ENCODE peak calls at places on chromosome 5, in four cellular contexts. A is astrocyte of the spinal cord, L is cardiac muscle cell, Q is cardiac fibroblast. Y is an unnamed sample.

GRCh38 chr5:5483350-5483749 is 60.9 kb downstream of the ICE1 start:
- DNase-seq in L (no peak), A (no peak), Q (no peak), Y (no peak)

GRCh38 chr5:95873351-95873750 is 50.8 kb upstream of the GLRX start:
- DNase-seq in L (no peak), A (no peak), Q (no peak), Y (no peak)

GRCh38 chr5:36164461-36164860 is 12.6 kb downstream of the SKP2 start:
- DNase-seq in Q (no peak), A (no peak), L (no peak), Y (no peak)

GRCh38 chr5:11046160-11046559 is 285.1 kb upstream of the DAP start:
- DNase-seq in A (no peak), Q (no peak), L (no peak), Y (no peak)

GRCh38 chr5:142472306-142472951 is 147.6 kb upstream of the SPRY4 start:
- DNase-seq in L (peak; percentile 77), A (peak; percentile 86), Q (peak; percentile 78), Y (no peak)

GRCh38 chr5:173301695-173302545 is 26.3 kb downstream of the STC2 start:
- DNase-seq in A (no peak), L (peak; percentile 48), Q (no peak), Y (no peak)

GRCh38 chr5:80254767-80255424 is 952 bp downstream of the SERINC5 start:
- DNase-seq in Q (peak; percentile 25), A (peak; percentile 49), L (peak; percentile 24), Y (no peak)

GRCh38 chr5:150815010-150815409 is 31.3 kb upstream of the IRGM start:
- DNase-seq in A (no peak), Q (no peak), L (no peak), Y (peak; percentile 58)

GRCh38 chr5:168818586-168818985 is 239.4 kb upstream of the PANK3 start:
- DNase-seq in A (no peak), L (no peak), Q (no peak), Y (no peak)

GRCh38 chr5:139639619-139640431 is 8.3 kb upstream of the CXXC5 start:
- DNase-seq in L (no peak), Q (no peak), A (no peak), Y (no peak)

GRCh38 chr5:72452515-72453259 is 54.5 kb downstream of the ZNF366 start:
- DNase-seq in L (peak; percentile 99), Q (peak; percentile 100), A (peak; percentile 81), Y (no peak)

GRCh38 chr5:147576646-147577535 is 67.0 kb upstream of the DPYSL3 start:
- DNase-seq in A (peak; percentile 49), Q (peak; percentile 57), L (peak; percentile 54), Y (no peak)

GRCh38 chr5:150641006-150641570 is 628 bp downstream of the SYNPO start:
- DNase-seq in L (peak; percentile 95), Q (peak; percentile 96), A (peak; percentile 83), Y (no peak)

GRCh38 chr5:65970481-65971367 is 44.3 kb downstream of the ERBIN start:
- DNase-seq in L (no peak), A (no peak), Q (no peak), Y (no peak)

GRCh38 chr5:74864823-74865222 is 1.4 kb downstream of the FAM169A start:
- DNase-seq in A (no peak), Q (no peak), L (peak; percentile 6), Y (no peak)

GRCh38 chr5:78060421-78060820 is 234.1 kb downstream of the AP3B1 start:
- DNase-seq in A (peak; percentile 27), Q (peak; percentile 28), L (peak; percentile 11), Y (peak; percentile 41)

GRCh38 chr5:143573568-143574170 is 170.2 kb upstream of the NR3C1 start:
- DNase-seq in Q (no peak), L (no peak), A (no peak), Y (no peak)

GRCh38 chr5:138408023-138408422 is 30.8 kb upstream of the REEP2 start:
- DNase-seq in L (no peak), Q (no peak), A (no peak), Y (no peak)

GRCh38 chr5:69217154-69217731 is 17.4 kb upstream of the CDK7 start:
- DNase-seq in L (no peak), Q (no peak), A (no peak), Y (no peak)

GRCh38 chr5:131685514-131686171 is 50.6 kb upstream of the RAPGEF6 start:
- DNase-seq in Q (no peak), L (no peak), A (no peak), Y (no peak)

GRCh38 chr5:66788556-66788955 is 192.4 kb downstream of the MAST4 start:
- DNase-seq in Q (no peak), L (no peak), A (no peak), Y (no peak)

GRCh38 chr5:88634014-88634413 is 249.0 kb downstream of the MEF2C start:
- DNase-seq in L (no peak), A (no peak), Q (no peak), Y (no peak)

GRCh38 chr5:76724871-76725270 is 8.9 kb downstream of the F2R start:
- DNase-seq in L (no peak), Q (no peak), A (peak; percentile 68), Y (no peak)

GRCh38 chr5:159095218-159095617 is 4.5 kb downstream of the EBF1 start:
- DNase-seq in L (no peak), Q (no peak), A (no peak), Y (no peak)

GRCh38 chr5:128574041-128574440 is 36.0 kb upstream of the FBN2 start:
- DNase-seq in A (peak; percentile 43), Q (peak; percentile 27), L (peak; percentile 41), Y (no peak)

GRCh38 chr5:35183243-35183955 is 46.9 kb downstream of the PRLR start:
- DNase-seq in Q (peak; percentile 64), A (peak; percentile 44), L (peak; percentile 68), Y (no peak)

GRCh38 chr5:317086-317811 is 4.3 kb upstream of the AHRR start:
- DNase-seq in Q (peak; percentile 79), A (peak; percentile 67), L (peak; percentile 79), Y (peak; percentile 25)

GRCh38 chr5:93191426-93191825 is 389.6 kb downstream of the NR2F1-AS1 start:
- DNase-seq in L (no peak), Q (no peak), A (peak; percentile 34), Y (no peak)

GRCh38 chr5:179194201-179194910 is 134.2 kb downstream of the ZNF354C start:
- DNase-seq in A (no peak), L (no peak), Q (no peak), Y (no peak)

GRCh38 chr5:81393430-81393782 is 528 bp downstream of the ACOT12 start:
- DNase-seq in L (no peak), Q (no peak), A (no peak), Y (no peak)

GRCh38 chr5:172145870-172146747 is 41.9 kb downstream of the STK10 start:
- DNase-seq in L (no peak), A (no peak), Q (no peak), Y (no peak)

GRCh38 chr5:104045987-104046386 is 483.4 kb upstream of the NUDT12 start:
- DNase-seq in L (no peak), A (no peak), Q (no peak), Y (no peak)

GRCh38 chr5:140641716-140642115 is 2.5 kb downstream of the TMCO6 start:
- DNase-seq in L (no peak), Q (no peak), A (no peak), Y (no peak)

GRCh38 chr5:147404706-147405105 is 105.2 kb downstream of the DPYSL3 start:
- DNase-seq in A (no peak), Q (no peak), L (no peak), Y (no peak)

DNA sequence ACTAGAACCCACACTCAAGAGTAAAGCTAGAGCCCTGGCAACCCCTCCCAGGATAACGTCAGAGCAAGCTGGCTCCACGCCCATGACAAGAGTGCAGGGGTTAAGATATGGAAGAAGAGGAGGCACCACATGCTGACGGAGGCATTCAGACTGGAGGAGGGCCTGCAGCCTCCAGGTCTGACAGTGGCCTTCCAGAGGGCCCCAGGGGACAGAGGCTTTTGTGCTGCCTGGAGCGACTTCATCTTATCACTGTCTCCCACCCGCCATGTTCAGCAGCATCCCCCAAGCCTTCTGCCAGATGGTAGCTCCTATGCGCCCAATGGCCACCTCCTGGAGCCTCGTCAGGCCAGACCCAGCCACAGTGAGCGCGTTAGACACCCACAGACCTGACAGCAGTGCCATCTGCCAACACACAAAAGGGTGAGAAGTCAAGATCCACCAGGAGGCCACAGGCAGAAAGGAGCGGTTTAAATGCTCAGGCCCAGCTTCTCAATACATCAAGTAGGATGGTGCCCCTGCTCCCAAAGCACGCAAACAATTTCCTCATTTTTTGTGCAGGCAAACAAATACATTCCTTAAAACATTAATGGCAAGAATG is 65.8 kb downstream of the C5orf15 start:
- DNase-seq in A (no peak), Q (no peak), L (peak; percentile 19), Y (no peak)
- H3K4me3 ChIP-seq in A (no peak overlapping the region), Q (no peak overlapping the region), L (no peak overlapping the region), Y (no peak overlapping the region)

DNA sequence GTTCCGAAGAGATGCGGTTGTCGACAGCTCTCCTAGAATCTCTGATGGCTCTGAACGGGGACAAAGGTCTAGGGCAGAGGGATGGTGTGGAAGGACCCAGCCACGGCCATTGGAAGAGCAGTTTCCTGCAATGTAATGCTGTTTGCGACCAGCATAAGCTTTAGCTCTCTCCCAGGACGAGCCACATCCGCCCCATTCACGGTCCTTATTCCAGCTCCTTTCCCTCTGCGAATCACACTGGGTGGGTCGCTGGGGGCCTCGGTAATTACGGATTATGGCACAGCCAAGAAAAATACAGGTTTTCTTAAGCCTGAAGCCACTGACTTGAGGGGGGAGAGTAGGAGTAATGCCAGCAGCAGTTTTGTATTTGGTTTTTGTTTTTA is 22.7 kb downstream of the ANXA2R start:
- DNase-seq in A (no peak), L (peak; percentile 52), Q (peak; percentile 47), Y (no peak)
- TF ChIP-seq CTCF in A (no peak), L (no peak), Q (no peak), Y (no peak)

GRCh38 chr5:113059232-113059805 is 82.7 kb downstream of the DCP2 start:
- DNase-seq in L (peak; percentile 70), A (peak; percentile 86), Q (peak; percentile 65), Y (no peak)
- H3K4me3 ChIP-seq in L (no peak overlapping the region), A (no peak overlapping the region), Q (no peak overlapping the region), Y (no peak overlapping the region)

GRCh38 chr5:129904102-129904666 is at the start of gene CHSY3:
- DNase-seq in L (peak; percentile 92), Q (peak; percentile 90), A (peak; percentile 86), Y (peak; percentile 13)
- TF ChIP-seq CTCF in L (no peak), Q (no peak), A (no peak), Y (no peak)

DNA sequence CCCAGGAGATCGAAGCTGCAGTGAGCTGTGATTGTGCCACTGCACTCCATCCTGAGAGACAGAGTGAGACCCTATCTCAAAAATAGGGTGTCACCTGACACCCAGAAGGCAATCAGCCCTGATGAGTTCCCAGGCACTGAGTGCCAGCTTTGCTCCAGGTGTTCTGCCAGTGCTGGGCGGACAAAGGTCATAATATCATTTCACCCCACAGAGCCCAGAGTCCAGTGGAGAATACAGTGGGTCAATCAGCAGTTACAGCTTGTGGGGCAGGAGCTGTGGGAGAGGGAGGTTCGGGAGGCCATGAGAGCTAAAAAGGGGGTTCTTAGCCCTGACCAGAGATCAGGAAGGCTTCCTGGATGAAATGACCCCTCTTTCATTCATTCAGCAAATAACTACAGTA is 24.4 kb upstream of the SH3RF2 start:
- DNase-seq in A (no peak), Q (no peak), L (no peak), Y (no peak)
- H3K4me3 ChIP-seq in A (no peak overlapping the region), Q (no peak overlapping the region), L (no peak overlapping the region), Y (no peak overlapping the region)

Y was measured in LNCaP clone FGC.